ENCODE peak calls at places on chromosomes 16 and 17, in nine cellular contexts. G is anterior cingulate cortex; C is stimulated activated CD4-positive, alpha-beta T cell treated with anti-CD3 and anti-CD28 coated beads, Interleukin-12 subunit alpha, Interleukin-12 subunit beta, amount 100 ng/mL, for 48 hours; X is fibroblast of the conjunctiva; F is heart left ventricle; T is H54; A is H9; B is SK-N-MC; D is left cardiac atrium. I is an unnamed sample.

GRCh38 chr17:17141279-17141678 is 64.9 kb downstream of the PLD6 start:
- DNase-seq in D (no peak), X (no peak), B (no peak), T (no peak), F (no peak), C (no peak), G (no peak), A (no peak), I (no peak)

GRCh38 chr17:82225368-82226029 is 3.3 kb upstream of the SLC16A3 start:
- DNase-seq in A (no peak), B (no peak), C (no peak), T (no peak), G (no peak), X (no peak), D (peak), F (peak), I (no peak)

GRCh38 chr17:45946841-45947256 is 52.2 kb upstream of the STH start:
- DNase-seq in B (no peak), C (no peak), G (peak), D (no peak), T (no peak), F (no peak), A (no peak), X (no peak), I (no peak)

GRCh38 chr17:72383053-72383847 is 262.4 kb downstream of the SOX9 start:
- DNase-seq in D (peak), F (peak), A (peak), C (no peak), X (no peak), B (no peak), T (no peak), G (no peak), I (no peak)

GRCh38 chr16:68332411-68333121 is 21.7 kb downstream of the PRMT7 start:
- DNase-seq in B (no peak), T (no peak), X (no peak), C (no peak), D (no peak), A (no peak), G (peak), F (no peak), I (no peak)

GRCh38 chr17:34259151-34259550 is 4.1 kb downstream of the CCL2 start:
- DNase-seq in A (no peak), C (no peak), G (no peak), X (no peak), T (no peak), D (no peak), F (no peak), B (no peak), I (no peak)

GRCh38 chr17:73141411-73141810 is 23.4 kb upstream of the SSTR2 start:
- DNase-seq in B (no peak), T (no peak), D (no peak), A (no peak), C (no peak), G (no peak), X (no peak), F (no peak), I (no peak)

GRCh38 chr16:11160676-11161115 is 95.3 kb downstream of the SOCS1 start:
- DNase-seq in B (no peak), X (no peak), G (no peak), C (no peak), F (no peak), T (no peak), D (no peak), A (no peak), I (no peak)

GRCh38 chr17:17191346-17191792 is 14.8 kb downstream of the PLD6 start:
- DNase-seq in A (no peak), G (no peak), C (no peak), F (no peak), T (peak), X (no peak), B (no peak), D (peak), I (no peak)

GRCh38 chr17:80558046-80558445 is 13.4 kb downstream of the RPTOR start:
- DNase-seq in B (no peak), A (no peak), D (no peak), X (no peak), G (no peak), T (no peak), F (no peak), C (no peak), I (no peak)

GRCh38 chr16:18072161-18072560 is 264.4 kb downstream of the NPIPA8 start:
- DNase-seq in F (no peak), D (no peak), A (no peak), T (no peak), C (no peak), X (no peak), G (no peak), B (no peak), I (no peak)

GRCh38 chr17:82095777-82096708 is 2.0 kb downstream of the FASN start:
- DNase-seq in C (no peak), X (no peak), G (no peak), F (peak), T (no peak), A (no peak), B (no peak), D (peak), I (no peak)

GRCh38 chr17:77744268-77744988 is 214.1 kb upstream of the TNRC6C start:
- DNase-seq in B (no peak), D (peak), X (no peak), F (no peak), A (no peak), T (no peak), C (no peak), G (no peak), I (no peak)

GRCh38 chr17:65963179-65963578 is 228.8 kb downstream of the CEP112 start:
- DNase-seq in C (no peak), G (no peak), T (no peak), X (no peak), B (no peak), D (no peak), A (no peak), F (no peak), I (no peak)

GRCh38 chr16:11067697-11068141 is 123.4 kb downstream of the CLEC16A start:
- DNase-seq in G (no peak), X (no peak), D (no peak), B (no peak), T (no peak), A (no peak), F (no peak), C (no peak), I (no peak)

GRCh38 chr17:17342242-17342945 is 39.2 kb downstream of the NT5M start:
- DNase-seq in B (no peak), D (no peak), F (peak), C (no peak), G (no peak), T (no peak), A (peak), X (no peak), I (no peak)

GRCh38 chr17:29115906-29116651 is 64.1 kb downstream of the MYO18A start:
- DNase-seq in F (no peak), G (peak), B (peak), D (no peak), C (peak), X (no peak), T (peak), A (peak), I (no peak)

GRCh38 chr17:78528541-78528940 is 48.7 kb downstream of the DNAH17 start:
- DNase-seq in T (no peak), B (no peak), X (no peak), A (no peak), C (no peak), D (no peak), F (no peak), G (no peak), I (no peak)

GRCh38 chr16:75019007-75019406 is 20.2 kb downstream of the ZNRF1 start:
- DNase-seq in T (no peak), F (no peak), C (no peak), D (no peak), A (no peak), X (no peak), G (no peak), B (no peak), I (no peak)

GRCh38 chr16:70418274-70418992 is 20.5 kb downstream of the ST3GAL2 start:
- DNase-seq in C (no peak), D (no peak), T (no peak), G (no peak), X (no peak), B (no peak), A (peak), F (no peak), I (no peak)

GRCh38 chr17:50451943-50452626 is 16.6 kb downstream of the CHAD start:
- DNase-seq in X (no peak), T (no peak), C (no peak), B (no peak), G (no peak), D (no peak), A (no peak), F (no peak), I (no peak)

GRCh38 chr17:17672453-17673368 is 8.5 kb upstream of the RAI1 start:
- DNase-seq in A (no peak), C (no peak), D (peak), T (no peak), B (no peak), X (no peak), G (no peak), F (no peak), I (no peak)

GRCh38 chr16:69820926-69821541 is 58.9 kb downstream of the WWP2 start:
- DNase-seq in X (peak), G (no peak), A (no peak), C (no peak), B (no peak), D (no peak), F (no peak), T (no peak), I (no peak)

GRCh38 chr17:78208486-78208885 is 5.6 kb upstream of the BIRC5 start:
- DNase-seq in A (no peak), C (no peak), D (no peak), B (no peak), G (no peak), X (no peak), F (no peak), T (no peak), I (no peak)

GRCh38 chr16:62985727-62986126 is 949.5 kb upstream of the CDH8 start:
- DNase-seq in B (no peak), G (no peak), C (no peak), T (no peak), A (no peak), D (no peak), F (no peak), X (no peak), I (no peak)

GRCh38 chr17:41959336-41960095 is 7.1 kb upstream of the CNP start:
- DNase-seq in A (peak), B (no peak), X (peak), F (no peak), T (no peak), C (no peak), G (no peak), D (no peak), I (peak)

GRCh38 chr16:72927199-72928088 is 120.5 kb downstream of the ZFHX3 start:
- DNase-seq in D (no peak), X (no peak), B (peak), A (no peak), C (no peak), F (no peak), G (no peak), T (no peak), I (no peak)

GRCh38 chr17:34584805-34585416 is 5.5 kb downstream of the TMEM132E start:
- DNase-seq in G (no peak), F (no peak), T (peak), C (no peak), B (no peak), X (no peak), A (no peak), D (no peak), I (no peak)